ENCODE peak calls at places on chromosomes 5 and 9, in six cellular contexts. One of them, this sample, is unnamed.

GRCh38 chr5:154653418-154653763 is 101.8 kb upstream of the LARP1 start:
- DNase-seq in mesenchymal stem cell: no peak
- DNase-seq in H1: no peak
- DNase-seq in trophoblast cell: no peak
- DNase-seq in IMR-90: no peak
- DNase-seq in neuronal stem cell: no peak
- DNase-seq in this sample: no peak

GRCh38 chr5:66232701-66233100 is 88.6 kb downstream of the SREK1 start:
- DNase-seq in mesenchymal stem cell: peak
- DNase-seq in H1: no peak
- DNase-seq in trophoblast cell: no peak
- DNase-seq in IMR-90: peak
- DNase-seq in neuronal stem cell: no peak
- DNase-seq in this sample: peak

GRCh38 chr5:121968910-121969607 is 7.3 kb downstream of the SRFBP1 start:
- DNase-seq in mesenchymal stem cell: peak
- DNase-seq in H1: no peak
- DNase-seq in trophoblast cell: peak
- DNase-seq in IMR-90: peak
- DNase-seq in neuronal stem cell: no peak
- DNase-seq in this sample: no peak

GRCh38 chr5:124740991-124741583 is 5.4 kb downstream of the ZNF608 start:
- DNase-seq in mesenchymal stem cell: peak
- DNase-seq in H1: no peak
- DNase-seq in trophoblast cell: no peak
- DNase-seq in IMR-90: no peak
- DNase-seq in neuronal stem cell: no peak
- DNase-seq in this sample: no peak

GRCh38 chr5:159040181-159040580 is 59.5 kb downstream of the EBF1 start:
- DNase-seq in mesenchymal stem cell: no peak
- DNase-seq in H1: no peak
- DNase-seq in trophoblast cell: no peak
- DNase-seq in IMR-90: no peak
- DNase-seq in neuronal stem cell: no peak
- DNase-seq in this sample: no peak

GRCh38 chr5:121199238-121199999 is 652.3 kb upstream of the FTMT start:
- DNase-seq in mesenchymal stem cell: peak
- DNase-seq in H1: no peak
- DNase-seq in trophoblast cell: no peak
- DNase-seq in IMR-90: peak
- DNase-seq in neuronal stem cell: no peak
- DNase-seq in this sample: no peak

GRCh38 chr5:157518963-157519362 is 56.6 kb downstream of the ADAM19 start:
- DNase-seq in mesenchymal stem cell: no peak
- DNase-seq in H1: no peak
- DNase-seq in trophoblast cell: no peak
- DNase-seq in IMR-90: no peak
- DNase-seq in neuronal stem cell: no peak
- DNase-seq in this sample: no peak

GRCh38 chr5:15500326-15500958 is 462 bp downstream of the FBXL7 start:
- DNase-seq in mesenchymal stem cell: peak
- DNase-seq in H1: peak
- DNase-seq in trophoblast cell: no peak
- DNase-seq in IMR-90: peak
- DNase-seq in neuronal stem cell: peak
- DNase-seq in this sample: peak

GRCh38 chr5:112276996-112277395 is 142.1 kb downstream of the EPB41L4A start:
- DNase-seq in mesenchymal stem cell: no peak
- DNase-seq in H1: no peak
- DNase-seq in trophoblast cell: no peak
- DNase-seq in IMR-90: no peak
- DNase-seq in neuronal stem cell: no peak
- DNase-seq in this sample: peak

GRCh38 chr5:112284561-112284960 is 134.5 kb downstream of the EPB41L4A start:
- DNase-seq in mesenchymal stem cell: no peak
- DNase-seq in H1: no peak
- DNase-seq in trophoblast cell: no peak
- DNase-seq in IMR-90: no peak
- DNase-seq in neuronal stem cell: no peak
- DNase-seq in this sample: no peak

GRCh38 chr5:112275671-112276070 is 143.4 kb downstream of the EPB41L4A start:
- DNase-seq in mesenchymal stem cell: no peak
- DNase-seq in H1: no peak
- DNase-seq in trophoblast cell: no peak
- DNase-seq in IMR-90: no peak
- DNase-seq in neuronal stem cell: no peak
- DNase-seq in this sample: no peak

GRCh38 chr5:112283943-112284342 is 135.1 kb downstream of the EPB41L4A start:
- DNase-seq in mesenchymal stem cell: no peak
- DNase-seq in H1: no peak
- DNase-seq in trophoblast cell: no peak
- DNase-seq in IMR-90: no peak
- DNase-seq in neuronal stem cell: no peak
- DNase-seq in this sample: no peak

GRCh38 chr5:112279082-112279481 is 140.0 kb downstream of the EPB41L4A start:
- DNase-seq in mesenchymal stem cell: no peak
- DNase-seq in H1: no peak
- DNase-seq in trophoblast cell: no peak
- DNase-seq in IMR-90: no peak
- DNase-seq in neuronal stem cell: no peak
- DNase-seq in this sample: no peak
- H3K27ac ChIP-seq in mesenchymal stem cell: no peak
- H3K27ac ChIP-seq in H1: no peak
- H3K27ac ChIP-seq in trophoblast cell: no peak
- H3K27ac ChIP-seq in IMR-90: no peak
- H3K27ac ChIP-seq in neuronal stem cell: no peak
- H3K27ac ChIP-seq in this sample: no peak

GRCh38 chr9:89777544-89777943 is 172.7 kb downstream of the GADD45G start:
- DNase-seq in mesenchymal stem cell: no peak
- DNase-seq in H1: no peak
- DNase-seq in trophoblast cell: no peak
- DNase-seq in IMR-90: no peak
- DNase-seq in neuronal stem cell: no peak
- DNase-seq in this sample: no peak
- H4K91ac ChIP-seq in mesenchymal stem cell: no peak
- H4K91ac ChIP-seq in H1: no peak
- H4K91ac ChIP-seq in trophoblast cell: peak
- H4K91ac ChIP-seq in IMR-90: no peak
- H4K91ac ChIP-seq in neuronal stem cell: no peak
- H4K91ac ChIP-seq in this sample: no peak

GRCh38 chr5:141430332-141431113 is at the start of gene PCDHGA12:
- DNase-seq in mesenchymal stem cell: no peak
- DNase-seq in H1: no peak
- DNase-seq in trophoblast cell: no peak
- DNase-seq in IMR-90: peak
- DNase-seq in neuronal stem cell: no peak
- DNase-seq in this sample: no peak
- H3K27ac ChIP-seq in mesenchymal stem cell: no peak
- H3K27ac ChIP-seq in H1: no peak
- H3K27ac ChIP-seq in trophoblast cell: no peak
- H3K27ac ChIP-seq in IMR-90: peak
- H3K27ac ChIP-seq in neuronal stem cell: no peak
- H3K27ac ChIP-seq in this sample: no peak

GRCh38 chr9:18857334-18857733 is 175.7 kb downstream of the SAXO1 start:
- DNase-seq in mesenchymal stem cell: no peak
- DNase-seq in H1: no peak
- DNase-seq in trophoblast cell: no peak
- DNase-seq in IMR-90: no peak
- DNase-seq in neuronal stem cell: no peak
- DNase-seq in this sample: no peak
- H4K91ac ChIP-seq in mesenchymal stem cell: no peak
- H4K91ac ChIP-seq in H1: no peak
- H4K91ac ChIP-seq in trophoblast cell: no peak
- H4K91ac ChIP-seq in IMR-90: no peak
- H4K91ac ChIP-seq in neuronal stem cell: no peak
- H4K91ac ChIP-seq in this sample: no peak

GRCh38 chr9:127196826-127197145 is 67.8 kb upstream of the GARNL3 start:
- DNase-seq in mesenchymal stem cell: no peak
- DNase-seq in H1: no peak
- DNase-seq in trophoblast cell: no peak
- DNase-seq in IMR-90: no peak
- DNase-seq in neuronal stem cell: no peak
- DNase-seq in this sample: no peak

GRCh38 chr9:127197186-127197860 is 67.3 kb upstream of the GARNL3 start:
- DNase-seq in mesenchymal stem cell: peak
- DNase-seq in H1: no peak
- DNase-seq in trophoblast cell: no peak
- DNase-seq in IMR-90: no peak
- DNase-seq in neuronal stem cell: no peak
- DNase-seq in this sample: no peak

GRCh38 chr9:127195976-127196825 is 68.4 kb upstream of the GARNL3 start:
- DNase-seq in mesenchymal stem cell: no peak
- DNase-seq in H1: no peak
- DNase-seq in trophoblast cell: no peak
- DNase-seq in IMR-90: no peak
- DNase-seq in neuronal stem cell: no peak
- DNase-seq in this sample: no peak

GRCh38 chr9:127193483-127193882 is 71.0 kb upstream of the ANGPTL2 start:
- DNase-seq in mesenchymal stem cell: no peak
- DNase-seq in H1: no peak
- DNase-seq in trophoblast cell: no peak
- DNase-seq in IMR-90: no peak
- DNase-seq in neuronal stem cell: no peak
- DNase-seq in this sample: no peak

GRCh38 chr9:127194881-127195713 is 69.5 kb upstream of the GARNL3 start:
- DNase-seq in mesenchymal stem cell: peak
- DNase-seq in H1: no peak
- DNase-seq in trophoblast cell: no peak
- DNase-seq in IMR-90: peak
- DNase-seq in neuronal stem cell: no peak
- DNase-seq in this sample: peak
- H3K27ac ChIP-seq in mesenchymal stem cell: no peak
- H3K27ac ChIP-seq in H1: no peak
- H3K27ac ChIP-seq in trophoblast cell: no peak
- H3K27ac ChIP-seq in IMR-90: no peak
- H3K27ac ChIP-seq in neuronal stem cell: no peak
- H3K27ac ChIP-seq in this sample: no peak

GRCh38 chr9:99013550-99013949 is 69.8 kb downstream of the COL15A1 start:
- DNase-seq in mesenchymal stem cell: no peak
- DNase-seq in H1: no peak
- DNase-seq in trophoblast cell: no peak
- DNase-seq in IMR-90: no peak
- DNase-seq in neuronal stem cell: no peak
- DNase-seq in this sample: no peak
- H4K91ac ChIP-seq in mesenchymal stem cell: no peak
- H4K91ac ChIP-seq in H1: no peak
- H4K91ac ChIP-seq in trophoblast cell: no peak
- H4K91ac ChIP-seq in IMR-90: peak
- H4K91ac ChIP-seq in neuronal stem cell: no peak
- H4K91ac ChIP-seq in this sample: no peak

GRCh38 chr9:134396825-134397224 is 70.6 kb downstream of the RXRA start:
- DNase-seq in mesenchymal stem cell: no peak
- DNase-seq in H1: no peak
- DNase-seq in trophoblast cell: no peak
- DNase-seq in IMR-90: no peak
- DNase-seq in neuronal stem cell: no peak
- DNase-seq in this sample: no peak

GRCh38 chr9:134396258-134396742 is 70.0 kb downstream of the RXRA start:
- DNase-seq in mesenchymal stem cell: no peak
- DNase-seq in H1: no peak
- DNase-seq in trophoblast cell: no peak
- DNase-seq in IMR-90: no peak
- DNase-seq in neuronal stem cell: no peak
- DNase-seq in this sample: no peak

GRCh38 chr9:134399435-134400056 is 73.3 kb downstream of the RXRA start:
- DNase-seq in mesenchymal stem cell: peak
- DNase-seq in H1: no peak
- DNase-seq in trophoblast cell: peak
- DNase-seq in IMR-90: peak
- DNase-seq in neuronal stem cell: no peak
- DNase-seq in this sample: no peak

GRCh38 chr9:134400283-134400682 is 74.0 kb downstream of the RXRA start:
- DNase-seq in mesenchymal stem cell: no peak
- DNase-seq in H1: no peak
- DNase-seq in trophoblast cell: no peak
- DNase-seq in IMR-90: no peak
- DNase-seq in neuronal stem cell: no peak
- DNase-seq in this sample: no peak

GRCh38 chr9:134398756-134399155 is 72.5 kb downstream of the RXRA start:
- DNase-seq in mesenchymal stem cell: no peak
- DNase-seq in H1: no peak
- DNase-seq in trophoblast cell: no peak
- DNase-seq in IMR-90: no peak
- DNase-seq in neuronal stem cell: no peak
- DNase-seq in this sample: no peak
- H3K27ac ChIP-seq in mesenchymal stem cell: no peak
- H3K27ac ChIP-seq in H1: no peak
- H3K27ac ChIP-seq in trophoblast cell: no peak
- H3K27ac ChIP-seq in IMR-90: no peak
- H3K27ac ChIP-seq in neuronal stem cell: no peak
- H3K27ac ChIP-seq in this sample: no peak

DNA sequence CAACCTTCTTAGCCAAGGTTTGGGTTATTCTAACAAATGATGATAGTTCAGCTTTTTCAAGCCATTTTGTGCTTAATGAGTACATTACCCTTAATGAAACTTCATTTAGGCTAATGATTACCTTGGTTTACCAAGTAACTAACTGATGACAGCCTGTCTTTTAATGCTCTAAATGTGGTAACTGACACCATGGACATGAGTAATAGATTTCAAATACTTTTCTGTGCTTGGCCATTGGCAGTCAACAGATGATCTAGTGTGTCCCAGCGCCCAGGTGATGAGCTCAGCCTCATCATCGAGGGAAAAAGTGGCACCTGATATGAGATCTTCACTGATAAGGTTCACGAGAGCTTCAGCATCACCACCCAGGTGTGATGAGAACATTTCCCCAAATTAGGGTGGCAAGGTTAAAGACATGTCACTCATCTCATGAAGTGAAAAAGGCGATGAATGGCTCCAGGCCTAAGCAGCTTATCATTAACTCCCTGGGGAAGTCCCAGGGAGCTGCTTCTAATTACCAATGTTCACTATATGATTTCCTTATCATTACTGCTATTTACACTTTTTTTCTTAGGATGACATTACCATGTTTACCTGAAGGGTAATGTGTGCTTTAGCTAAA is 296.0 kb downstream of the SPOCK1 start:
- DNase-seq in mesenchymal stem cell: no peak
- DNase-seq in H1: no peak
- DNase-seq in trophoblast cell: no peak
- DNase-seq in IMR-90: no peak
- DNase-seq in neuronal stem cell: no peak
- DNase-seq in this sample: no peak
- H4K91ac ChIP-seq in mesenchymal stem cell: no peak
- H4K91ac ChIP-seq in H1: no peak
- H4K91ac ChIP-seq in trophoblast cell: no peak
- H4K91ac ChIP-seq in IMR-90: no peak
- H4K91ac ChIP-seq in neuronal stem cell: no peak
- H4K91ac ChIP-seq in this sample: no peak